ENCODE peak calls at places on chromosomes 12 and 14, in six cellular contexts. One of them, this sample, is unnamed.

GRCh38 chr12:14540801-14541462 is 26.8 kb downstream of the PLBD1 start:
- DNase-seq in GM12892: no peak
- DNase-seq in K562: no peak
- DNase-seq in H1: no peak
- DNase-seq in HepG2: no peak
- DNase-seq in GM12878: no peak
- DNase-seq in this sample: no peak

GRCh38 chr12:94565683-94566082 is 84.7 kb downstream of the TMCC3 start:
- DNase-seq in GM12892: no peak
- DNase-seq in K562: no peak
- DNase-seq in H1: no peak
- DNase-seq in HepG2: no peak
- DNase-seq in GM12878: no peak
- DNase-seq in this sample: no peak

GRCh38 chr14:52021971-52022600 is 32.7 kb downstream of the RTRAF start:
- DNase-seq in GM12892: peak
- DNase-seq in K562: no peak
- DNase-seq in H1: no peak
- DNase-seq in HepG2: no peak
- DNase-seq in GM12878: peak
- DNase-seq in this sample: peak

GRCh38 chr12:6224550-6224949 is 24.4 kb downstream of the CD9 start:
- DNase-seq in GM12892: no peak
- DNase-seq in K562: no peak
- DNase-seq in H1: no peak
- DNase-seq in HepG2: no peak
- DNase-seq in GM12878: no peak
- DNase-seq in this sample: no peak

GRCh38 chr12:120774169-120774916 is 48.7 kb downstream of the ACADS start:
- DNase-seq in GM12892: no peak
- DNase-seq in K562: no peak
- DNase-seq in H1: no peak
- DNase-seq in HepG2: no peak
- DNase-seq in GM12878: no peak
- DNase-seq in this sample: no peak

GRCh38 chr12:1474059-1474537 is 120.3 kb downstream of the FBXL14 start:
- DNase-seq in GM12892: no peak
- DNase-seq in K562: no peak
- DNase-seq in H1: no peak
- DNase-seq in HepG2: peak
- DNase-seq in GM12878: no peak
- DNase-seq in this sample: no peak

GRCh38 chr12:105368047-105368646 is 37.7 kb downstream of the C12orf75 start:
- DNase-seq in GM12892: no peak
- DNase-seq in K562: no peak
- DNase-seq in H1: peak
- DNase-seq in HepG2: no peak
- DNase-seq in GM12878: no peak
- DNase-seq in this sample: no peak

GRCh38 chr12:85130631-85131030 is 94.5 kb downstream of the LRRIQ1 start:
- DNase-seq in GM12892: no peak
- DNase-seq in K562: no peak
- DNase-seq in H1: no peak
- DNase-seq in HepG2: no peak
- DNase-seq in GM12878: no peak
- DNase-seq in this sample: no peak

GRCh38 chr14:100417466-100417865 is 94.3 kb downstream of the SLC25A47 start:
- DNase-seq in GM12892: no peak
- DNase-seq in K562: peak
- DNase-seq in H1: peak
- DNase-seq in HepG2: peak
- DNase-seq in GM12878: no peak
- DNase-seq in this sample: no peak

GRCh38 chr14:31122098-31122611 is 85.4 kb downstream of the HECTD1 start:
- DNase-seq in GM12892: no peak
- DNase-seq in K562: no peak
- DNase-seq in H1: no peak
- DNase-seq in HepG2: no peak
- DNase-seq in GM12878: no peak
- DNase-seq in this sample: no peak

GRCh38 chr14:85660243-85660922 is 130.4 kb downstream of the FLRT2 start:
- DNase-seq in GM12892: no peak
- DNase-seq in K562: no peak
- DNase-seq in H1: no peak
- DNase-seq in HepG2: no peak
- DNase-seq in GM12878: no peak
- DNase-seq in this sample: no peak

GRCh38 chr12:39816671-39817185 is 197.1 kb upstream of the ABCD2 start:
- DNase-seq in GM12892: no peak
- DNase-seq in K562: no peak
- DNase-seq in H1: no peak
- DNase-seq in HepG2: no peak
- DNase-seq in GM12878: no peak
- DNase-seq in this sample: no peak

GRCh38 chr12:1518763-1519516 is 75.4 kb downstream of the FBXL14 start:
- DNase-seq in GM12892: no peak
- DNase-seq in K562: peak
- DNase-seq in H1: no peak
- DNase-seq in HepG2: peak
- DNase-seq in GM12878: no peak
- DNase-seq in this sample: no peak

GRCh38 chr14:91075553-91075952 is 15.1 kb upstream of the RPS6KA5 start:
- DNase-seq in GM12892: no peak
- DNase-seq in K562: no peak
- DNase-seq in H1: no peak
- DNase-seq in HepG2: no peak
- DNase-seq in GM12878: no peak
- DNase-seq in this sample: no peak

GRCh38 chr12:46915082-46915481 is 89.3 kb upstream of the SLC38A4 start:
- DNase-seq in GM12892: no peak
- DNase-seq in K562: no peak
- DNase-seq in H1: no peak
- DNase-seq in HepG2: no peak
- DNase-seq in GM12878: no peak
- DNase-seq in this sample: no peak

GRCh38 chr12:11513288-11513687 is 117.9 kb upstream of the PRB2 start:
- DNase-seq in GM12892: no peak
- DNase-seq in K562: no peak
- DNase-seq in H1: no peak
- DNase-seq in HepG2: peak
- DNase-seq in GM12878: no peak
- DNase-seq in this sample: no peak

GRCh38 chr12:24943947-24944597 is 4.8 kb downstream of the BCAT1 start:
- DNase-seq in GM12892: no peak
- DNase-seq in K562: no peak
- DNase-seq in H1: no peak
- DNase-seq in HepG2: peak
- DNase-seq in GM12878: no peak
- DNase-seq in this sample: no peak

GRCh38 chr12:101732318-101732717 is 6.9 kb downstream of the SYCP3 start:
- DNase-seq in GM12892: no peak
- DNase-seq in K562: no peak
- DNase-seq in H1: no peak
- DNase-seq in HepG2: no peak
- DNase-seq in GM12878: no peak
- DNase-seq in this sample: no peak

GRCh38 chr12:57934804-57935203 is 6.6 kb upstream of the ATP23 start:
- DNase-seq in GM12892: no peak
- DNase-seq in K562: no peak
- DNase-seq in H1: no peak
- DNase-seq in HepG2: no peak
- DNase-seq in GM12878: no peak
- DNase-seq in this sample: no peak

GRCh38 chr12:72792889-72793288 is 520.7 kb downstream of the TRHDE start:
- DNase-seq in GM12892: no peak
- DNase-seq in K562: no peak
- DNase-seq in H1: no peak
- DNase-seq in HepG2: no peak
- DNase-seq in GM12878: no peak
- DNase-seq in this sample: no peak

GRCh38 chr14:63286071-63286470 is 32.7 kb downstream of the GPHB5 start:
- DNase-seq in GM12892: no peak
- DNase-seq in K562: no peak
- DNase-seq in H1: no peak
- DNase-seq in HepG2: no peak
- DNase-seq in GM12878: no peak
- DNase-seq in this sample: no peak

GRCh38 chr12:59027199-59027598 is 106.9 kb upstream of the LRIG3 start:
- DNase-seq in GM12892: no peak
- DNase-seq in K562: no peak
- DNase-seq in H1: no peak
- DNase-seq in HepG2: no peak
- DNase-seq in GM12878: no peak
- DNase-seq in this sample: no peak

GRCh38 chr12:18975933-18976332 is 153.6 kb upstream of the PLEKHA5 start:
- DNase-seq in GM12892: no peak
- DNase-seq in K562: no peak
- DNase-seq in H1: no peak
- DNase-seq in HepG2: no peak
- DNase-seq in GM12878: no peak
- DNase-seq in this sample: no peak

GRCh38 chr14:84591827-84592540 is 938.0 kb upstream of the FLRT2 start:
- DNase-seq in GM12892: no peak
- DNase-seq in K562: no peak
- DNase-seq in H1: no peak
- DNase-seq in HepG2: no peak
- DNase-seq in GM12878: no peak
- DNase-seq in this sample: no peak

GRCh38 chr12:11705010-11705409 is 55.5 kb downstream of the ETV6 start:
- DNase-seq in GM12892: no peak
- DNase-seq in K562: no peak
- DNase-seq in H1: no peak
- DNase-seq in HepG2: peak
- DNase-seq in GM12878: no peak
- DNase-seq in this sample: no peak

GRCh38 chr12:105561981-105562726 is 231.7 kb downstream of the C12orf75 start:
- DNase-seq in GM12892: no peak
- DNase-seq in K562: no peak
- DNase-seq in H1: no peak
- DNase-seq in HepG2: no peak
- DNase-seq in GM12878: no peak
- DNase-seq in this sample: no peak

GRCh38 chr12:124456652-124457152 is 110.7 kb downstream of the NCOR2 start:
- DNase-seq in GM12892: peak
- DNase-seq in K562: no peak
- DNase-seq in H1: no peak
- DNase-seq in HepG2: no peak
- DNase-seq in GM12878: no peak
- DNase-seq in this sample: peak

DNA sequence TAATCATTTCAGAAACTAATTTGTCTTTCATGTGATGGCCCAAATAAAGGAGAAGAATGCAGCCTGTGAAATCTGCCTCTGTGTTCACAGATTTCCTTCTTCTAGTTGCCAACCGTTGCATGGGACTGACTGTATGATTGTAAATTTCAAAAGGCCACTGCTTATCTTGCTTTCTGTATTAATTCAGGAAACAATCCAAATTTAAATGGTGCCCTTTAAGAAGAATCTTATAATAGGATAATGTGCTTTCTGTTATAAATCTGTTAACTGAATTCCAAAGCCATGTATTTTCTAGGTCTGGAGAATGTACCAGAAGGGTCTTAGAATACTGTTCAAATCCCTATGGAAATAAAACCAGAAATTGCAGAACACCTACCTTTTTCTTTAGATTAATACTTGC is 58.6 kb upstream of the ATP2A2 start:
- DNase-seq in GM12892: no peak
- DNase-seq in K562: no peak
- DNase-seq in H1: no peak
- DNase-seq in HepG2: no peak
- DNase-seq in GM12878: no peak
- DNase-seq in this sample: no peak
- TF ChIP-seq TAF1 in GM12892: no peak
- TF ChIP-seq TAF1 in K562: no peak
- TF ChIP-seq TAF1 in H1: no peak
- TF ChIP-seq TAF1 in HepG2: no peak
- TF ChIP-seq TAF1 in GM12878: no peak
- TF ChIP-seq TAF1 in this sample: no peak

DNA sequence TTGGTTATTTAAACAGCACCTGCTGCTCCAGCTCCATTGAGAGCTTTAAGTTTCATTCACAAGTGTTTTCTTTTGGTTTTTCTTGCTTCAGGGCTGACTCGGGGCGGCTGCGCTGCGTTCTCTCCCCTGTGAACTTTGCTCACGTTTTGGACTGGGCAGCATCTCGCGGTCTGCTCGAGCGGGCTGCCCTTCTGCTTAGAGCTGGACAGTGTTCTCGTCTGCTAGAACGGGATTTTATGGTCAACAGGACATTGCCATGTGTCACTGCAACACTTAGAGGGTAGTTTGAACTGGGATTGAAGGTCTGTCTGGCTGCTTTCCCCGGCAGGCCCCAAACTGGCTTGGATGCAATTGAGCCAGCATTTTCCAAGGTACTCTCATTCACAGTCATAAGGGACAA is 57.7 kb upstream of the VRK1 start:
- DNase-seq in GM12892: no peak
- DNase-seq in K562: no peak
- DNase-seq in H1: no peak
- DNase-seq in HepG2: no peak
- DNase-seq in GM12878: no peak
- DNase-seq in this sample: no peak
- TF ChIP-seq POLR2A in GM12892: no peak
- TF ChIP-seq POLR2A in K562: no peak
- TF ChIP-seq POLR2A in H1: no peak
- TF ChIP-seq POLR2A in HepG2: no peak
- TF ChIP-seq POLR2A in GM12878: no peak
- TF ChIP-seq POLR2A in this sample: no peak

GRCh38 chr14:94449930-94450329 is 2.7 kb downstream of the SERPINA11 start:
- DNase-seq in GM12892: no peak
- DNase-seq in K562: no peak
- DNase-seq in H1: no peak
- DNase-seq in HepG2: no peak
- DNase-seq in GM12878: no peak
- DNase-seq in this sample: no peak

GRCh38 chr14:94450722-94451090 is 1.9 kb downstream of the SERPINA11 start:
- DNase-seq in GM12892: no peak
- DNase-seq in K562: no peak
- DNase-seq in H1: no peak
- DNase-seq in HepG2: no peak
- DNase-seq in GM12878: no peak
- DNase-seq in this sample: no peak

GRCh38 chr14:94447206-94447605 is 5.4 kb downstream of the SERPINA11 start:
- DNase-seq in GM12892: no peak
- DNase-seq in K562: no peak
- DNase-seq in H1: no peak
- DNase-seq in HepG2: no peak
- DNase-seq in GM12878: no peak
- DNase-seq in this sample: no peak

GRCh38 chr14:94446126-94446525 is 6.5 kb downstream of the SERPINA11 start:
- DNase-seq in GM12892: no peak
- DNase-seq in K562: no peak
- DNase-seq in H1: no peak
- DNase-seq in HepG2: no peak
- DNase-seq in GM12878: no peak
- DNase-seq in this sample: no peak

GRCh38 chr14:94447986-94448808 is 4.4 kb downstream of the SERPINA11 start:
- DNase-seq in GM12892: no peak
- DNase-seq in K562: no peak
- DNase-seq in H1: no peak
- DNase-seq in HepG2: no peak
- DNase-seq in GM12878: no peak
- DNase-seq in this sample: no peak
- TF ChIP-seq POLR2AphosphoS5 in GM12892: no peak
- TF ChIP-seq POLR2AphosphoS5 in K562: no peak
- TF ChIP-seq POLR2AphosphoS5 in H1: no peak
- TF ChIP-seq POLR2AphosphoS5 in HepG2: no peak
- TF ChIP-seq POLR2AphosphoS5 in GM12878: no peak
- TF ChIP-seq POLR2AphosphoS5 in this sample: no peak

GRCh38 chr14:49641697-49642129 is 6.7 kb upstream of the DNAAF2 start:
- DNase-seq in GM12892: no peak
- DNase-seq in K562: no peak
- DNase-seq in H1: no peak
- DNase-seq in HepG2: peak
- DNase-seq in GM12878: no peak
- DNase-seq in this sample: no peak
- TF ChIP-seq TAF1 in GM12892: no peak
- TF ChIP-seq TAF1 in K562: no peak
- TF ChIP-seq TAF1 in H1: no peak
- TF ChIP-seq TAF1 in HepG2: no peak
- TF ChIP-seq TAF1 in GM12878: no peak
- TF ChIP-seq TAF1 in this sample: no peak